ENCODE peak calls at places on chromosomes 16 and 17, in seven cellular contexts. U is fibroblast of the aortic adventitia, W is hepatic stellate cell, E is cardiac muscle cell, N is T-helper 17 cell, I is right cardiac atrium, H is activated T-cell treated with anti-CD3 and anti-CD28 coated beads for 1 hour. M is an unnamed sample.

GRCh38 chr17:82244413-82245140 is 15.7 kb downstream of the SLC16A3 start:
- DNase-seq in I (no peak), W (peak), N (no peak), U (peak), E (peak), H (no peak), M (peak)

GRCh38 chr16:63804126-63804525 is 1317.7 kb downstream of the CDH11 start:
- DNase-seq in W (no peak), E (no peak), H (no peak), I (no peak), U (no peak), N (no peak), M (no peak)

GRCh38 chr16:31213877-31214704 is at the start of gene TRIM72:
- DNase-seq in U (no peak), N (no peak), H (no peak), I (no peak), W (no peak), E (no peak), M (no peak)

GRCh38 chr16:66372078-66372897 is 5.8 kb downstream of the CDH5 start:
- DNase-seq in U (no peak), H (no peak), N (no peak), I (no peak), E (no peak), W (no peak), M (no peak)

GRCh38 chr17:75531724-75532090 is 6.2 kb downstream of the LLGL2 start:
- DNase-seq in U (no peak), H (no peak), N (no peak), E (no peak), W (no peak), I (no peak), M (no peak)

GRCh38 chr16:3503513-3503912 is 2.7 kb downstream of the CLUAP1 start:
- DNase-seq in I (no peak), H (peak), U (no peak), W (no peak), E (no peak), N (no peak), M (no peak)

GRCh38 chr17:75457047-75457654 is 716 bp downstream of the TMEM94 start:
- DNase-seq in N (no peak), U (peak), W (peak), I (peak), E (peak), H (no peak), M (peak)

GRCh38 chr16:80038566-80038965 is 438.0 kb upstream of the MAF start:
- DNase-seq in W (no peak), E (no peak), N (no peak), U (no peak), H (no peak), I (no peak), M (no peak)

GRCh38 chr16:4529085-4530060 is 9.2 kb downstream of the CDIP1 start:
- DNase-seq in I (no peak), H (no peak), W (no peak), E (peak), N (no peak), U (peak), M (peak)

GRCh38 chr17:73199751-73200317 is 7.0 kb downstream of the COG1 start:
- DNase-seq in W (no peak), H (no peak), E (no peak), I (no peak), U (no peak), N (no peak), M (no peak)

M was measured in fibroblast of lung.